ENCODE peak calls at places on chromosomes 11 and 22, in six cellular contexts. V is neural crest cell; D is BJ; I is CD8-positive, alpha-beta T cell; F is progenitor cell of endocrine pancreas; B is sigmoid colon. L is an unnamed sample.

GRCh38 chr22:32469799-32470212 is 4.8 kb upstream of the FBXO7 start:
- DNase-seq in V (no peak), D (peak; percentile 74), I (no peak), F (no peak), B (peak; percentile 75), L (no peak)

GRCh38 chr11:45411221-45411946 is 125.2 kb upstream of the SYT13 start:
- DNase-seq in V (no peak), D (no peak), I (no peak), F (no peak), B (no peak), L (no peak)

GRCh38 chr22:17232406-17232805 is 13.2 kb upstream of the ADA2 start:
- DNase-seq in V (no peak), D (no peak), I (no peak), F (no peak), B (no peak), L (no peak)

GRCh38 chr11:121576531-121576930 is 123.8 kb upstream of the SORL1-AS1 start:
- DNase-seq in V (no peak), D (no peak), I (no peak), F (no peak), B (no peak), L (no peak)

GRCh38 chr11:11709447-11710239 is 87.8 kb upstream of the GALNT18 start:
- DNase-seq in V (no peak), D (no peak), I (no peak), F (no peak), B (no peak), L (no peak)

GRCh38 chr11:87892291-87892690 is 283.0 kb downstream of the RAB38 start:
- DNase-seq in V (no peak), D (no peak), I (no peak), F (no peak), B (no peak), L (no peak)

GRCh38 chr22:23101524-23101923 is 31.2 kb downstream of the GNAZ start:
- DNase-seq in V (no peak), D (no peak), I (no peak), F (no peak), B (no peak), L (no peak)

GRCh38 chr11:78101073-78101472 is 21.4 kb upstream of the NDUFC2 start:
- DNase-seq in V (no peak), D (no peak), I (no peak), F (no peak), B (no peak), L (no peak)

GRCh38 chr22:20815477-20816050 is 41.7 kb downstream of the SERPIND1 start:
- DNase-seq in V (no peak), D (no peak), I (no peak), F (no peak), B (no peak), L (no peak)

GRCh38 chr11:43574949-43575915 is 105.3 kb upstream of the HSD17B12 start:
- DNase-seq in V (peak; percentile 62), D (no peak), I (no peak), F (no peak), B (peak; percentile 68), L (no peak)

GRCh38 chr11:43576834-43577521 is 103.6 kb upstream of the HSD17B12 start:
- DNase-seq in V (peak; percentile 62), D (no peak), I (no peak), F (no peak), B (no peak), L (no peak)

GRCh38 chr11:43573873-43574272 is 106.7 kb upstream of the HSD17B12 start:
- DNase-seq in V (no peak), D (no peak), I (no peak), F (no peak), B (no peak), L (no peak)

GRCh38 chr11:43575931-43576833 is 104.4 kb upstream of the HSD17B12 start:
- DNase-seq in V (no peak), D (no peak), I (no peak), F (no peak), B (no peak), L (no peak)

DNA sequence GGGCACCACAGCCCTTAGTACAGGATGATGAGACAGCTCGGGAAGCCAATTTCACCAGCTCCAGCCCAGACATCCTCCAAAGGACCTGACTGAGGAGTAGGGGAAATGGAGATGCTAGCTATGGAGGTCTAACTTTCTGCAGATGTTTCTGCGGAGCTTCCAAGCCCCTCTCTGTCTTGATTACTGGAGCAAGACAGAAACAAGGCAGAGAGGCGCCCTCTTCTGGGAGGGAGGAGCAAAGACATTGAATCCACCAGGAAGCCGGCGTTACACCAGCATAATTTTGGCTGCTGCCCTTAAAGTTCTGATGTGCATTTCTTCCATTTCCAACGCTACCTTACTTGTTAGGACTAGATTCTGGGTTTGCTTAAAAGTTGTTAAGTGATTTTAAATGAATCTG is 107.3 kb upstream of the HSD17B12 start:
- DNase-seq in V (peak; percentile 68), D (no peak), I (no peak), F (no peak), B (no peak), L (no peak)
- TF ChIP-seq CTCF in V (peak; percentile 70), D (peak; percentile 53), I (no peak), F (peak; percentile 66), B (no peak), L (peak; percentile 48)

DNA sequence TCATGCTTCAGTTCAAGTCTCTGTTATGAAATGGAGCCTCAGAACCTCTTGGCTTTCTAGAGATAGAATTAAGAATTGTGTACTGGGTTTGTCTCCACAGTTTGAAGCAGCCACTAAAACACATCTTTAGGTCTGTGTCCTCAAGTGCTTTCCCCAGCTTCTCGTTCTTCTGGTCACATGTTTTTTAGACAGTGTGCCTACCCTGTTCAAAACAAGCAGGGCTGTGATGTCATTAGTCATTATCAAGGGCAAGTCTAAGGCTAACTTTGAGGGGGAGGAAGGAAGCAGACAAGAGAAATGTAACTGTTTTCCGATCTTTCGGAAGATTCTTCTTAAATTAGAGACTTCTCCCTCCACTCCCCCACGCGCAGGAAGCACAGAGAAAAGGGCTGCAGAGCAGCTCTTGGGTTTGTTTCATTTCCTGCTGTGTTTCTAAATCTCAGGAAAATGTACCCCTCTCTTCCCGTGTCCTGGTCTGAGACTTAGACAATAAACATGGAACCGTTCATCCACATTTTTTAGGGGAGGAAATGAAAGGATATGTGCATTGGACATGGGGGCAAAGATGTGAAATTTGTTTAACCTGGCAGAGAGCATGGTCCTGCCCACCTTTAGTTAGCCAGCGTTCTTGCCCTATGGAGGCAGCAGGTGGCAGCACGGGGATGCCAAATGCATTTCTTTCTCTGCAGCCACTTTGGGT is 3.1 kb downstream of the AKIP1 start:
- DNase-seq in V (peak; percentile 12), D (no peak), I (peak; percentile 27), F (no peak), B (no peak), L (no peak)
- TF ChIP-seq CTCF in V (peak; percentile 66), D (peak; percentile 76), I (peak; percentile 71), F (peak; percentile 58), B (peak; percentile 67), L (peak; percentile 76)

GRCh38 chr11:1843796-1844195 is 5.0 kb downstream of the TNNI2 start:
- DNase-seq in V (no peak), D (no peak), I (no peak), F (no peak), B (no peak), L (no peak)

GRCh38 chr11:1843098-1843473 is 4.3 kb downstream of the TNNI2 start:
- DNase-seq in V (no peak), D (no peak), I (no peak), F (no peak), B (no peak), L (no peak)

GRCh38 chr11:1845095-1845429 is 6.3 kb downstream of the TNNI2 start:
- DNase-seq in V (no peak), D (no peak), I (no peak), F (no peak), B (no peak), L (no peak)

GRCh38 chr11:1845571-1846452 is 7.0 kb downstream of the TNNI2 start:
- DNase-seq in V (no peak), D (no peak), I (no peak), F (no peak), B (no peak), L (no peak)

GRCh38 chr11:1844221-1845094 is 5.7 kb downstream of the TNNI2 start:
- DNase-seq in V (no peak), D (no peak), I (no peak), F (no peak), B (no peak), L (no peak)
- TF ChIP-seq CTCF in V (no peak), D (no peak), I (no peak), F (no peak), B (no peak), L (no peak)

GRCh38 chr11:66259225-66259624 is 9.2 kb upstream of the RAB1B start:
- DNase-seq in V (no peak), D (no peak), I (no peak), F (no peak), B (no peak), L (no peak)

GRCh38 chr11:66259976-66260375 is 8.5 kb upstream of the RAB1B start:
- DNase-seq in V (no peak), D (no peak), I (no peak), F (no peak), B (no peak), L (no peak)

GRCh38 chr11:66262191-66262590 is 6.2 kb upstream of the RAB1B start:
- DNase-seq in V (no peak), D (no peak), I (no peak), F (no peak), B (no peak), L (no peak)

GRCh38 chr11:66261578-66261977 is 6.9 kb upstream of the RAB1B start:
- DNase-seq in V (no peak), D (no peak), I (no peak), F (no peak), B (no peak), L (no peak)

GRCh38 chr11:66258473-66258893 is 10.0 kb upstream of the RAB1B start:
- DNase-seq in V (no peak), D (no peak), I (no peak), F (no peak), B (no peak), L (no peak)
- TF ChIP-seq CTCF in V (no peak), D (no peak), I (no peak), F (peak; percentile 5), B (no peak), L (no peak)

GRCh38 chr11:63915961-63916836 is 765 bp downstream of the RCOR2 start:
- DNase-seq in V (peak; percentile 86), D (no peak), I (no peak), F (peak; percentile 76), B (no peak), L (no peak)
- TF ChIP-seq CTCF in V (peak; percentile 70), D (peak; percentile 72), I (peak; percentile 46), F (peak; percentile 73), B (peak; percentile 48), L (peak; percentile 75)

DNA sequence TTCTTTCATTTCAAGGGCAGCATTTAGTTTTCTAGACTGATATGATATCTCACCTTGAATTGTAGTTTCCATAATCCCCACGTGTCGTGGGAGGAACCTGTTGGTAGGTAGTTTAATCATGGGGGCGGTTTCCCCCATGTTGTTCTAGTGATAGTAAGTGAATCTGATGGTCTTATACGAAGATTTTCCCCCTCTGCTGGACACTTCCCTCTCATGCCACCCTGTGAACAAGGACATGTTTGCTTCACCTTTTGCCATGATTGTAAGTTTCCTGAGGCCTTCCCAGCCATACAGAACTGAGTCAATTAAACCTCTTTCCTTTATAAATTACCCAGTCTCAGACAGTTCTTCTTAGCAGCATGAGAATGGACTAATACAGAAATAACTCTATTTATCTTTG is 851.1 kb upstream of the FAT3 start:
- DNase-seq in V (no peak), D (no peak), I (no peak), F (no peak), B (no peak), L (no peak)
- TF ChIP-seq CTCF in V (no peak), D (no peak), I (no peak), F (peak; percentile 21), B (no peak), L (peak; percentile 8)

GRCh38 chr11:113690619-113691569 is 15.2 kb downstream of the TMPRSS5 start:
- DNase-seq in V (peak; percentile 24), D (peak; percentile 9), I (no peak), F (no peak), B (no peak), L (no peak)
- TF ChIP-seq CTCF in V (peak; percentile 57), D (peak; percentile 30), I (no peak), F (peak; percentile 52), B (no peak), L (peak; percentile 44)